ENCODE peak calls at places on chromosome 11, in five cellular contexts. C, A, Y, Q and S are unnamed samples.

GRCh38 chr11:46615756-46616155 is 1.3 kb downstream of the HARBI1 start:
- DNase-seq in Q (no peak), A (no peak), Y (no peak), C (no peak), S (no peak)

GRCh38 chr11:67266424-67267187 is at the start of gene GRK2:
- DNase-seq in A (peak), Q (peak), C (no peak), Y (no peak), S (peak)

GRCh38 chr11:128465946-128466688 is 121.2 kb downstream of the ETS1 start:
- DNase-seq in A (no peak), C (no peak), Y (no peak), Q (peak), S (no peak)

GRCh38 chr11:134739136-134739535 is 327.1 kb upstream of the B3GAT1 start:
- DNase-seq in Q (no peak), A (no peak), Y (no peak), C (no peak), S (no peak)

GRCh38 chr11:128763224-128763623 is 69.4 kb downstream of the FLI1 start:
- DNase-seq in Y (no peak), A (no peak), C (no peak), Q (no peak), S (no peak)

GRCh38 chr11:43404406-43404805 is 45.7 kb downstream of the TTC17 start:
- DNase-seq in C (no peak), Q (no peak), Y (no peak), A (no peak), S (no peak)

GRCh38 chr11:27701262-27702105 is 1.2 kb upstream of the BDNF start:
- DNase-seq in C (peak), A (peak), Q (peak), Y (peak), S (peak)

GRCh38 chr11:132734217-132734616 is 798.1 kb downstream of the OPCML start:
- DNase-seq in Q (no peak), Y (no peak), C (no peak), A (no peak), S (no peak)

GRCh38 chr11:110710520-110711381 is 1.5 kb downstream of the ARHGAP20 start:
- DNase-seq in Q (peak), Y (peak), C (peak), A (peak), S (peak)

GRCh38 chr11:59473015-59473414 is at the start of gene OR4D10:
- DNase-seq in Y (no peak), A (no peak), C (no peak), Q (no peak), S (no peak)

GRCh38 chr11:23789938-23790371 is 706.9 kb upstream of the LUZP2 start:
- DNase-seq in C (peak), Q (no peak), Y (peak), A (peak), S (peak)

GRCh38 chr11:48024635-48025071 is 44.3 kb downstream of the PTPRJ start:
- DNase-seq in Y (no peak), C (no peak), Q (no peak), A (no peak), S (no peak)

GRCh38 chr11:78202733-78203167 is 14.0 kb downstream of the USP35 start:
- DNase-seq in C (no peak), A (no peak), Q (no peak), Y (no peak), S (no peak)

GRCh38 chr11:47917643-47918369 is 62.6 kb upstream of the PTPRJ start:
- DNase-seq in C (peak), A (peak), Q (peak), Y (peak), S (peak)

GRCh38 chr11:119691020-119691666 is 37.9 kb downstream of the NECTIN1 start:
- DNase-seq in Q (no peak), A (no peak), C (no peak), Y (no peak), S (no peak)

GRCh38 chr11:12005476-12005875 is 3.0 kb downstream of the DKK3 start:
- DNase-seq in Y (no peak), Q (no peak), A (no peak), C (peak), S (peak)

GRCh38 chr11:128694618-128695481 is 978 bp downstream of the FLI1 start:
- DNase-seq in Y (no peak), A (no peak), Q (peak), C (peak), S (peak)

GRCh38 chr11:108664241-108664640 is 628 bp upstream of the DDX10 start:
- DNase-seq in Y (no peak), A (no peak), Q (no peak), C (no peak), S (no peak)

GRCh38 chr11:35170503-35170902 is 31.5 kb downstream of the CD44 start:
- DNase-seq in A (no peak), C (no peak), Q (no peak), Y (no peak), S (peak)

GRCh38 chr11:44990665-44991064 is 40.0 kb upstream of the TP53I11 start:
- DNase-seq in Q (no peak), Y (no peak), A (no peak), C (no peak), S (no peak)

GRCh38 chr11:57640068-57640800 is 9.5 kb downstream of the YPEL4 start:
- DNase-seq in C (no peak), Y (no peak), Q (no peak), A (no peak), S (no peak)

GRCh38 chr11:14687943-14688627 is 44.5 kb downstream of the PDE3B start:
- DNase-seq in Q (no peak), Y (no peak), A (no peak), C (peak), S (no peak)

GRCh38 chr11:124115782-124116616 is 749 bp downstream of the VWA5A start:
- DNase-seq in A (peak), C (no peak), Q (no peak), Y (peak), S (peak)

GRCh38 chr11:69654660-69655478 is 13.9 kb downstream of the CCND1 start:
- DNase-seq in Y (peak), A (peak), C (peak), Q (peak), S (no peak)

GRCh38 chr11:67435031-67435726 is 2.3 kb downstream of the PTPRCAP start:
- DNase-seq in Y (no peak), A (no peak), Q (no peak), C (no peak), S (no peak)

GRCh38 chr11:132595711-132596111 is 936.6 kb downstream of the OPCML start:
- DNase-seq in C (peak), Y (no peak), Q (no peak), A (no peak), S (peak)

GRCh38 chr11:130911306-130911705 is 5.0 kb downstream of the SNX19 start:
- DNase-seq in Q (no peak), A (no peak), C (no peak), Y (no peak), S (no peak)

GRCh38 chr11:76606102-76606793 is 64.3 kb downstream of the LRRC32 start:
- DNase-seq in C (no peak), Q (peak), A (no peak), Y (peak), S (peak)

GRCh38 chr11:120522736-120523135 is 11.2 kb downstream of the GRIK4 start:
- DNase-seq in A (no peak), Y (no peak), C (no peak), Q (no peak), S (no peak)

DNA sequence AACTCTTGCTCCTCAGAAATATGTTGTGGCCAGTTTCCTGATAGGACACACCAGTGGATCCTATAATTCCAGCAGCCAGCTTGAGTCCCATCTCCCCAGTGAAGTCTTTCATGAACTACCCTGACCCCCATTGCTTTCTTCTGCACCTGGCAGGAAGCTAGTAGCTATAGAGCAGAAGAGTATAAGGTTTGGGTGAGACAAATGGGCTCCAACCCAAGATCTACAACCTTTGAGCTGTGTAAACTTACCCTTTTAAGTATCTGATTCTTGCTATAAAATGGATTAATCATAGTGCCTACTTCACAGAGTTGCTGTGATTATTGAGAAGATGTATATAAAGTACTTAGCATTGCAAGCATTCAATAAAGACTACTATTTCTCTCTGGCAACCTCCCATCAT is 396.9 kb upstream of the CADM1 start:
- DNase-seq in Y (no peak), A (no peak), C (no peak), Q (no peak), S (no peak)
- H3K4me3 ChIP-seq in Y (no peak), A (no peak), C (no peak), Q (no peak), S (no peak)

DNA sequence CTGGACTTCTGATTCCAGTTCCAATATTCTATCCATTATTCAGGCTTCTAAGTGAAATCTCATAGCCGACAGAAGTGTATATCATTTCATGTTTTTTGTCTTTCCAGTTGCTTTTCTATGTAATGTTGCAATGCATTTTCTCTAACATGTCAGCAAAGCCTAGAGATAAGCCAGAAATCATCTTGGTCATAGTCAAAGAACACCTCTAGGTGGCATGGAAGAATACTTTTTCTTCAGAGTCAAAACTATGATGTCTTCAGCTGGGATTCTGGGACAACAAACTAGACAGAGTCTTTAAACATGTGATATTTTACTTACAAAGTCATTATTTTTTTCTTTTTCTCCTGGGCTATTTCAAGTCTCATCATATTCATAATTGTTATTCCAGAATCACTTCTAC is 4.4 kb downstream of the GAS2 start:
- DNase-seq in A (peak), Q (no peak), Y (no peak), C (peak), S (no peak)
- TF ChIP-seq CTCF in A (peak), Q (peak), Y (no peak), C (no peak), S (no peak)

GRCh38 chr11:95563859-95564258 is 225.7 kb downstream of the FAM76B start:
- DNase-seq in Q (no peak), Y (no peak), A (no peak), C (no peak), S (no peak)
- H3K4me3 ChIP-seq in Q (no peak), Y (no peak), A (no peak), C (no peak), S (no peak)

DNA sequence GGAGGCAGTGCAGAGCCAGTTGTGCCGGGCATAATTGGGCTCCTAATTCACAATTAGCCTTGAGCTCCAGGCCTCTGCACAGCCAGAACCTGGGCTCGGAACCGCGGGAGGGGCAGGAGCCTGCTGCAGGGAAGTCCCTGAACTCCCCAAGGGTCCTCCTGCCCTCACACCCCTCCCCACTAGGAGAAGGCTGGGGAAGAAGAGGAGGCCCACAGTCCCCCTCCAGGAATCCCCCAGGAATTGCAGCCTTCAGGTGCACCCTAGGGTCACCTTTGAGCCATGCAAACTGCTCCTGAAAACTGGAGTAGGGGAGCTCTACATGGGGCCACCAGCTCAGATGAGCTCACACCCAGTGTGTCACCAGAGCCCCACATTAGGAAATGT is 93.8 kb upstream of the LMO1 start:
- DNase-seq in A (no peak), Q (no peak), Y (no peak), C (no peak), S (no peak)
- TF ChIP-seq CTCF in A (no peak), Q (no peak), Y (no peak), C (no peak), S (no peak)

GRCh38 chr11:2869561-2870427 is 15.8 kb downstream of the CDKN1C start:
- DNase-seq in Q (no peak), C (no peak), A (no peak), Y (no peak), S (no peak)
- H3K4me3 ChIP-seq in Q (no peak), C (no peak), A (no peak), Y (no peak), S (no peak)